ENCODE peak calls at places on chromosomes 3 and 15, in six cellular contexts. Q, H, P, J, M and K are unnamed samples.

GRCh38 chr3:31196261-31196660 is 301.8 kb upstream of the GADL1 start:
- DNase-seq in H (no peak), J (no peak), M (no peak), Q (no peak), P (no peak), K (no peak)

GRCh38 chr3:188267790-188268333 is 113.9 kb downstream of the LPP start:
- DNase-seq in P (no peak), J (no peak), H (no peak), Q (no peak), M (no peak), K (no peak)

GRCh38 chr3:67635257-67635656 is 19.2 kb downstream of the SUCLG2 start:
- DNase-seq in P (peak), M (no peak), H (no peak), Q (no peak), J (no peak), K (no peak)

GRCh38 chr3:60917136-60917535 is 334.1 kb downstream of the FHIT start:
- DNase-seq in M (no peak), Q (no peak), H (no peak), P (no peak), J (no peak), K (no peak)

GRCh38 chr15:38701134-38701533 is 136.5 kb upstream of the RASGRP1 start:
- DNase-seq in M (no peak), Q (no peak), H (no peak), J (no peak), P (no peak), K (no peak)

GRCh38 chr3:114878119-114878839 is 268.8 kb downstream of the ZBTB20 start:
- DNase-seq in Q (no peak), H (no peak), M (no peak), J (no peak), P (peak), K (no peak)

GRCh38 chr15:74060251-74060650 is 22.1 kb downstream of the GOLGA6A start:
- DNase-seq in H (no peak), P (no peak), Q (no peak), M (no peak), J (no peak), K (no peak)

GRCh38 chr15:25711691-25712090 is 151.4 kb downstream of the ATP10A start:
- DNase-seq in M (no peak), H (no peak), P (no peak), Q (no peak), J (no peak), K (no peak)

GRCh38 chr15:47750030-47750739 is 32.9 kb downstream of the SEMA6D start:
- DNase-seq in H (no peak), M (peak), Q (no peak), P (peak), J (no peak), K (no peak)

GRCh38 chr3:11640009-11640673 is 3.6 kb downstream of the VGLL4 start:
- DNase-seq in H (no peak), P (no peak), J (no peak), Q (no peak), M (no peak), K (no peak)

GRCh38 chr3:143234521-143234920 is 115.0 kb downstream of the CHST2 start:
- DNase-seq in H (no peak), M (no peak), J (no peak), P (no peak), Q (no peak), K (no peak)

GRCh38 chr3:13258280-13258679 is 161.8 kb downstream of the NUP210 start:
- DNase-seq in H (no peak), J (no peak), M (no peak), Q (no peak), P (no peak), K (no peak)

GRCh38 chr3:56673781-56674457 is 9.1 kb downstream of the TASOR start:
- DNase-seq in P (no peak), J (no peak), Q (no peak), H (no peak), M (no peak), K (no peak)

GRCh38 chr3:142976621-142977398 is 13.3 kb upstream of the PAQR9 start:
- DNase-seq in P (peak), M (peak), Q (no peak), H (peak), J (no peak), K (no peak)

GRCh38 chr3:174365796-174366195 is 493.3 kb upstream of the NAALADL2 start:
- DNase-seq in J (no peak), M (no peak), H (no peak), Q (no peak), P (no peak), K (no peak)

GRCh38 chr15:35208353-35208752 is 123.3 kb upstream of the NANOGP8 start:
- DNase-seq in H (no peak), Q (no peak), P (no peak), M (no peak), J (no peak), K (no peak)

GRCh38 chr3:17412950-17413530 is 329.4 kb downstream of the TBC1D5 start:
- DNase-seq in Q (no peak), H (no peak), J (no peak), P (peak), M (peak), K (peak)

GRCh38 chr3:12730511-12731234 is 28.4 kb downstream of the TMEM40 start:
- DNase-seq in H (no peak), Q (no peak), J (no peak), P (peak), M (no peak), K (no peak)

GRCh38 chr3:79380581-79380980 is 387.2 kb downstream of the ROBO1 start:
- DNase-seq in J (no peak), Q (no peak), H (no peak), M (no peak), P (no peak), K (no peak)